ENCODE peak calls at places on chromosomes 2 and 18, in four cellular contexts. One of them, this sample, is unnamed.
A peak's percentile ranks its signal among the peaks of the same experiment; 100 is the strongest.

GRCh38 chr18:63828120-63828519 is 52.9 kb downstream of the SERPINB7 start:
- DNase-seq in stimulated activated CD4-positive, alpha-beta T cell treated with anti-CD3 and anti-CD28 coated beads, Interleukin-2, amount 100 ng/mL, for 24 hours: no peak
- DNase-seq in C1 segment of cervical spinal cord: no peak
- DNase-seq in RPMI8226: peak; percentile 18
- DNase-seq in this sample: no peak

GRCh38 chr2:96873651-96874096 is 3.8 kb upstream of the SEMA4C start:
- DNase-seq in stimulated activated CD4-positive, alpha-beta T cell treated with anti-CD3 and anti-CD28 coated beads, Interleukin-2, amount 100 ng/mL, for 24 hours: no peak
- DNase-seq in C1 segment of cervical spinal cord: peak; percentile 51
- DNase-seq in RPMI8226: peak; percentile 74
- DNase-seq in this sample: no peak

GRCh38 chr2:88016086-88016947 is at the start of gene RNU2-63P:
- DNase-seq in RPMI8226: peak; percentile 57
- DNase-seq in stimulated activated CD4-positive, alpha-beta T cell treated with anti-CD3 and anti-CD28 coated beads, Interleukin-2, amount 100 ng/mL, for 24 hours: peak; percentile 80
- DNase-seq in C1 segment of cervical spinal cord: peak; percentile 69
- DNase-seq in this sample: peak; percentile 88

GRCh38 chr2:171307560-171307959 is 126.2 kb downstream of the METTL8 start:
- DNase-seq in RPMI8226: no peak
- DNase-seq in C1 segment of cervical spinal cord: no peak
- DNase-seq in stimulated activated CD4-positive, alpha-beta T cell treated with anti-CD3 and anti-CD28 coated beads, Interleukin-2, amount 100 ng/mL, for 24 hours: no peak
- DNase-seq in this sample: no peak

GRCh38 chr18:62720766-62721613 is 5.6 kb downstream of the PHLPP1 start:
- DNase-seq in RPMI8226: peak; percentile 64
- DNase-seq in stimulated activated CD4-positive, alpha-beta T cell treated with anti-CD3 and anti-CD28 coated beads, Interleukin-2, amount 100 ng/mL, for 24 hours: peak; percentile 10
- DNase-seq in C1 segment of cervical spinal cord: no peak
- DNase-seq in this sample: no peak

GRCh38 chr2:128474962-128475361 is 156.3 kb upstream of the HS6ST1 start:
- DNase-seq in RPMI8226: no peak
- DNase-seq in stimulated activated CD4-positive, alpha-beta T cell treated with anti-CD3 and anti-CD28 coated beads, Interleukin-2, amount 100 ng/mL, for 24 hours: no peak
- DNase-seq in C1 segment of cervical spinal cord: no peak
- DNase-seq in this sample: no peak

GRCh38 chr18:48007955-48008701 is 77.7 kb upstream of the SMAD2 start:
- DNase-seq in C1 segment of cervical spinal cord: peak; percentile 22
- DNase-seq in RPMI8226: peak; percentile 71
- DNase-seq in stimulated activated CD4-positive, alpha-beta T cell treated with anti-CD3 and anti-CD28 coated beads, Interleukin-2, amount 100 ng/mL, for 24 hours: peak; percentile 59
- DNase-seq in this sample: peak; percentile 39

GRCh38 chr2:181106789-181107418 is 126.5 kb downstream of the UBE2E3 start:
- DNase-seq in RPMI8226: peak; percentile 30
- DNase-seq in C1 segment of cervical spinal cord: no peak
- DNase-seq in stimulated activated CD4-positive, alpha-beta T cell treated with anti-CD3 and anti-CD28 coated beads, Interleukin-2, amount 100 ng/mL, for 24 hours: no peak
- DNase-seq in this sample: peak; percentile 38

GRCh38 chr2:157486596-157487270 is 42.8 kb upstream of the CYTIP start:
- DNase-seq in C1 segment of cervical spinal cord: no peak
- DNase-seq in stimulated activated CD4-positive, alpha-beta T cell treated with anti-CD3 and anti-CD28 coated beads, Interleukin-2, amount 100 ng/mL, for 24 hours: no peak
- DNase-seq in RPMI8226: no peak
- DNase-seq in this sample: no peak

GRCh38 chr2:84882415-84882738 is 1.5 kb upstream of the TRABD2A start:
- DNase-seq in stimulated activated CD4-positive, alpha-beta T cell treated with anti-CD3 and anti-CD28 coated beads, Interleukin-2, amount 100 ng/mL, for 24 hours: no peak
- DNase-seq in C1 segment of cervical spinal cord: no peak
- DNase-seq in RPMI8226: no peak
- DNase-seq in this sample: no peak

GRCh38 chr2:237315170-237315880 is 98.6 kb downstream of the COL6A3 start:
- DNase-seq in C1 segment of cervical spinal cord: peak; percentile 40
- DNase-seq in stimulated activated CD4-positive, alpha-beta T cell treated with anti-CD3 and anti-CD28 coated beads, Interleukin-2, amount 100 ng/mL, for 24 hours: no peak
- DNase-seq in RPMI8226: no peak
- DNase-seq in this sample: no peak

GRCh38 chr2:46776687-46777327 is 138.8 kb downstream of the MCFD2 start:
- DNase-seq in C1 segment of cervical spinal cord: no peak
- DNase-seq in stimulated activated CD4-positive, alpha-beta T cell treated with anti-CD3 and anti-CD28 coated beads, Interleukin-2, amount 100 ng/mL, for 24 hours: peak; percentile 64
- DNase-seq in RPMI8226: peak; percentile 75
- DNase-seq in this sample: peak; percentile 47

GRCh38 chr18:64110692-64111480 is 38.0 kb downstream of the LINC00305 start:
- DNase-seq in RPMI8226: no peak
- DNase-seq in stimulated activated CD4-positive, alpha-beta T cell treated with anti-CD3 and anti-CD28 coated beads, Interleukin-2, amount 100 ng/mL, for 24 hours: no peak
- DNase-seq in C1 segment of cervical spinal cord: no peak
- DNase-seq in this sample: no peak

GRCh38 chr2:218975060-218975777 is 9.8 kb downstream of the FEV start:
- DNase-seq in C1 segment of cervical spinal cord: no peak
- DNase-seq in stimulated activated CD4-positive, alpha-beta T cell treated with anti-CD3 and anti-CD28 coated beads, Interleukin-2, amount 100 ng/mL, for 24 hours: no peak
- DNase-seq in RPMI8226: no peak
- DNase-seq in this sample: no peak

GRCh38 chr2:61550375-61551209 is 12.4 kb upstream of the XPO1 start:
- DNase-seq in C1 segment of cervical spinal cord: no peak
- DNase-seq in RPMI8226: no peak
- DNase-seq in stimulated activated CD4-positive, alpha-beta T cell treated with anti-CD3 and anti-CD28 coated beads, Interleukin-2, amount 100 ng/mL, for 24 hours: no peak
- DNase-seq in this sample: no peak

GRCh38 chr2:232456296-232457120 is 555 bp downstream of the ALPI start:
- DNase-seq in stimulated activated CD4-positive, alpha-beta T cell treated with anti-CD3 and anti-CD28 coated beads, Interleukin-2, amount 100 ng/mL, for 24 hours: no peak
- DNase-seq in C1 segment of cervical spinal cord: no peak
- DNase-seq in RPMI8226: no peak
- DNase-seq in this sample: no peak

GRCh38 chr2:33494155-33494779 is 17.8 kb downstream of the RASGRP3 start:
- DNase-seq in stimulated activated CD4-positive, alpha-beta T cell treated with anti-CD3 and anti-CD28 coated beads, Interleukin-2, amount 100 ng/mL, for 24 hours: no peak
- DNase-seq in RPMI8226: peak; percentile 41
- DNase-seq in C1 segment of cervical spinal cord: no peak
- DNase-seq in this sample: no peak

GRCh38 chr2:22355816-22356433 is 1029.1 kb upstream of the KLHL29 start:
- DNase-seq in RPMI8226: peak; percentile 51
- DNase-seq in stimulated activated CD4-positive, alpha-beta T cell treated with anti-CD3 and anti-CD28 coated beads, Interleukin-2, amount 100 ng/mL, for 24 hours: peak; percentile 58
- DNase-seq in C1 segment of cervical spinal cord: peak; percentile 3
- DNase-seq in this sample: peak; percentile 18

GRCh38 chr2:58508021-58508420 is 266.9 kb upstream of the FANCL start:
- DNase-seq in stimulated activated CD4-positive, alpha-beta T cell treated with anti-CD3 and anti-CD28 coated beads, Interleukin-2, amount 100 ng/mL, for 24 hours: no peak
- DNase-seq in RPMI8226: no peak
- DNase-seq in C1 segment of cervical spinal cord: no peak
- DNase-seq in this sample: no peak